ENCODE peak calls at places on chromosome 3, in eight cellular contexts. D is NCI-H1092 treated with DMSO at 0.1 percent for 48 hours, W is renal cortical epithelial cell, J is bronchial epithelial cell, C is H9, Z is endodermal cell, I is GM12892, R is A549. Y is an unnamed sample.

GRCh38 chr3:184156522-184156955 is 1.4 kb downstream of the DVL3 start:
- DNase-seq in D (peak; percentile 18), W (no peak), J (no peak), C (peak; percentile 41), Z (no peak), I (no peak), R (no peak), Y (no peak)

GRCh38 chr3:46899151-46900006 is 21.9 kb downstream of the PTH1R start:
- DNase-seq in D (no peak), W (no peak), J (no peak), C (no peak), Z (no peak), I (no peak), R (no peak), Y (no peak)

GRCh38 chr3:157502916-157503620 is at the start of gene VEPH1:
- DNase-seq in D (no peak), W (peak; percentile 92), J (peak; percentile 40), C (peak; percentile 36), Z (peak; percentile 71), I (no peak), R (peak; percentile 9), Y (no peak)

GRCh38 chr3:136334209-136334608 is 84.1 kb downstream of the PCCB start:
- DNase-seq in D (no peak), W (no peak), J (no peak), C (no peak), Z (no peak), I (no peak), R (no peak), Y (no peak)

GRCh38 chr3:158522737-158523136 is 48.3 kb upstream of the MLF1 start:
- DNase-seq in D (no peak), W (peak; percentile 50), J (peak; percentile 34), C (no peak), Z (no peak), I (no peak), R (no peak), Y (no peak)

GRCh38 chr3:123397921-123398785 is 50.7 kb downstream of the ADCY5 start:
- DNase-seq in D (no peak), W (no peak), J (no peak), C (no peak), Z (no peak), I (no peak), R (no peak), Y (no peak)

GRCh38 chr3:54243262-54243931 is 121.0 kb downstream of the CACNA2D3 start:
- DNase-seq in D (peak; percentile 69), W (no peak), J (no peak), C (no peak), Z (no peak), I (no peak), R (peak; percentile 4), Y (no peak)

GRCh38 chr3:30908466-30909037 is 14.1 kb upstream of the GADL1 start:
- DNase-seq in D (no peak), W (no peak), J (no peak), C (no peak), Z (no peak), I (no peak), R (no peak), Y (no peak)

GRCh38 chr3:72949016-72949415 is 47.6 kb upstream of the PPP4R2 start:
- DNase-seq in D (no peak), W (no peak), J (no peak), C (no peak), Z (no peak), I (no peak), R (no peak), Y (no peak)

GRCh38 chr3:157520485-157521184 is 17.4 kb upstream of the VEPH1 start:
- DNase-seq in D (no peak), W (no peak), J (no peak), C (no peak), Z (no peak), I (no peak), R (no peak), Y (no peak)

GRCh38 chr3:150078983-150079739 is 108.5 kb upstream of the PFN2 start:
- DNase-seq in D (no peak), W (peak; percentile 93), J (peak; percentile 93), C (no peak), Z (no peak), I (no peak), R (peak; percentile 27), Y (no peak)

GRCh38 chr3:17302774-17303173 is 418.0 kb downstream of the PLCL2 start:
- DNase-seq in D (no peak), W (peak; percentile 5), J (no peak), C (no peak), Z (no peak), I (no peak), R (no peak), Y (no peak)

GRCh38 chr3:162338514-162338913 is 841.9 kb downstream of the OTOL1 start:
- DNase-seq in D (no peak), W (peak; percentile 7), J (no peak), C (no peak), Z (no peak), I (no peak), R (no peak), Y (no peak)

GRCh38 chr3:197595470-197596185 is 39.9 kb upstream of the BDH1 start:
- DNase-seq in D (no peak), W (no peak), J (no peak), C (no peak), Z (no peak), I (no peak), R (no peak), Y (no peak)

GRCh38 chr3:14783480-14784086 is 35.2 kb upstream of the FGD5 start:
- DNase-seq in D (no peak), W (no peak), J (no peak), C (no peak), Z (peak; percentile 20), I (no peak), R (no peak), Y (no peak)

GRCh38 chr3:119570229-119570628 is 9.1 kb upstream of the ADPRH start:
- DNase-seq in D (no peak), W (no peak), J (no peak), C (no peak), Z (no peak), I (no peak), R (no peak), Y (no peak)

GRCh38 chr3:177565981-177566380 is 368.7 kb upstream of the TBL1XR1 start:
- DNase-seq in D (no peak), W (no peak), J (peak; percentile 55), C (no peak), Z (no peak), I (no peak), R (no peak), Y (no peak)

GRCh38 chr3:42682301-42683070 is 2.9 kb upstream of the KLHL40 start:
- DNase-seq in D (no peak), W (no peak), J (no peak), C (no peak), Z (no peak), I (no peak), R (no peak), Y (no peak)

GRCh38 chr3:57446318-57446841 is 97.8 kb downstream of the DNAH12 start:
- DNase-seq in D (no peak), W (no peak), J (no peak), C (no peak), Z (no peak), I (no peak), R (no peak), Y (no peak)

GRCh38 chr3:62876064-62876463 is 848 bp upstream of the CADPS start:
- DNase-seq in D (peak; percentile 48), W (peak; percentile 34), J (peak; percentile 41), C (peak; percentile 85), Z (peak; percentile 94), I (no peak), R (peak; percentile 1), Y (no peak)

GRCh38 chr3:185959609-185960517 is 22.0 kb upstream of the TRA2B start:
- DNase-seq in D (no peak), W (peak; percentile 88), J (peak; percentile 80), C (no peak), Z (no peak), I (no peak), R (peak; percentile 82), Y (no peak)

GRCh38 chr3:132286035-132286434 is 31.2 kb upstream of the ACP3 start:
- DNase-seq in D (no peak), W (no peak), J (no peak), C (no peak), Z (no peak), I (no peak), R (no peak), Y (no peak)

GRCh38 chr3:183265713-183266417 is 12.8 kb downstream of the B3GNT5 start:
- DNase-seq in D (no peak), W (peak; percentile 98), J (peak; percentile 100), C (no peak), Z (no peak), I (no peak), R (peak; percentile 81), Y (peak; percentile 76)

GRCh38 chr3:100865442-100865841 is 127.8 kb downstream of the ABI3BP start:
- DNase-seq in D (no peak), W (peak; percentile 49), J (peak; percentile 47), C (no peak), Z (no peak), I (no peak), R (no peak), Y (no peak)